ENCODE peak calls at places on chromosome 14, in five cellular contexts. V is colonic mucosa, N is lower lobe of right lung, T is right cardiac atrium, K is endodermal cell. C is an unnamed sample. For H3K4me1, the result is how much of the 10 kb centered on the place peaks cover.

GRCh38 chr14:101088395-101088667 is 184.8 kb upstream of the RTL1 start:
- DNase-seq in V (peak), N (no peak), T (no peak), K (peak), C (no peak)

GRCh38 chr14:100777366-100778077 is 48.4 kb upstream of the MEG3 start:
- DNase-seq in V (no peak), N (no peak), T (no peak), K (no peak), C (no peak)

GRCh38 chr14:98708555-98708954 is 563.4 kb downstream of the BCL11B start:
- DNase-seq in V (no peak), N (no peak), T (no peak), K (no peak), C (no peak)

GRCh38 chr14:71665157-71665556 is 267.1 kb upstream of the RGS6 start:
- DNase-seq in V (no peak), N (no peak), T (no peak), K (no peak), C (peak)

GRCh38 chr14:99289394-99290189 is 17.6 kb upstream of the BCL11B start:
- DNase-seq in V (no peak), N (no peak), T (no peak), K (no peak), C (no peak)

GRCh38 chr14:37232907-37233481 is 35.3 kb downstream of the MIPOL1 start:
- DNase-seq in V (no peak), N (no peak), T (no peak), K (no peak), C (peak)

GRCh38 chr14:76462330-76462729 is 86.4 kb downstream of the ESRRB start:
- DNase-seq in V (no peak), N (no peak), T (no peak), K (no peak), C (no peak)

GRCh38 chr14:46215801-46216200 is 435.8 kb downstream of the RPL10L start:
- DNase-seq in V (no peak), N (no peak), T (no peak), K (no peak), C (no peak)

GRCh38 chr14:21923820-21924219 is 250.2 kb upstream of the OR4E1 start:
- DNase-seq in V (no peak), N (no peak), T (no peak), K (no peak), C (no peak)

GRCh38 chr14:45698462-45699134 is 445.6 kb upstream of the MIS18BP1 start:
- DNase-seq in V (peak), N (no peak), T (no peak), K (no peak), C (peak)

GRCh38 chr14:22303589-22304195 is 285.3 kb downstream of the DAD1 start:
- DNase-seq in V (no peak), N (no peak), T (no peak), K (no peak), C (peak)

DNA sequence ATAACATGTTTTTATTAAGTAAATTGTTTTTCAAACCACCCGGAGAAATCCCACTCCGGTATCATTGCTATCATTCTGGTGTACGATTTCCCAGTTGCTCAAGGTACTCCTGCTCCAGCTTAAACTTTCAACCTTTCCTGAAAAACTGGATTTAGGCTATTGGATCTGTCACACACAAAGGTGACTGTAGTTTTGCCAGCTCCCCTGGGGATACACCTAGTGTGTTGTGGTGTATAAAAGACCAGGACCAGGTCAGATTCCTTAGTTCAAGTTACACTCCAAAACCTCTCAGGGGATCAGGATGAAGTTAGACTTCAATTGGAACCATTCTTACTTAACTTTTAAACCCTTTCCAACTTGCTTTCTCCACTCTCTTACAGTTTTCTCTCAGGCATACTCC is 303.9 kb downstream of the NOVA1 start:
- DNase-seq in V (no peak), N (no peak), T (no peak), K (no peak), C (no peak)
- H3K4me1 ChIP-seq in V (under half), N (under half), T (under half), K (under half), C (under half)

GRCh38 chr14:65228436-65228835 is 126.1 kb upstream of the MAX start:
- DNase-seq in V (no peak), N (no peak), T (no peak), K (no peak), C (no peak)
- H3K4me1 ChIP-seq in V (under half), N (half or more), T (under half), K (under half), C (under half)

DNA sequence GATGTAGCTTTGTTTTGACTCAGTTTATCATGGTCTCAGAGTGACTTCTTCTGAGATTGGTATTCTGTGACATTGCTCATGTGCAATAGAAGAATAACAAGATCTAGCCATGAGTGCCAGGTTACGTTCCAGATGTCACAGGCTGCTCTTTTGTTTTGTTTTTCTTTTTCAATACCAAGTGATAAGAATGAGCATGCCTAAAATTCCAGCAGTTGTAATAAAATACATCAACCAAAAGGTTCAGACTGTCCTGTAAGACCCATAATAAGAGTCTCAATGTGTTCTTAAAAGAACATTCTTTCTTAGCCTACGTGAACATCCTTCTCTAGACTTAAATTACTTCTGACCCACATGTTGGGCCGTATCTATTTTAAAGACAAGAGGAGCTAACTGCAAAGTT is 669.2 kb downstream of the DIO2 start:
- DNase-seq in V (no peak), N (no peak), T (no peak), K (no peak), C (no peak)
- H3K4me1 ChIP-seq in V (under half), N (under half), T (under half), K (under half), C (under half)

GRCh38 chr14:69637503-69638030 is 26.2 kb downstream of the SUSD6 start:
- DNase-seq in V (peak), N (no peak), T (peak), K (no peak), C (peak)
- H3K4me1 ChIP-seq in V (under half), N (half or more), T (under half), K (under half), C (under half)

GRCh38 chr14:54725998-54726397 is 159.1 kb downstream of the SAMD4A start:
- DNase-seq in V (no peak), N (no peak), T (no peak), K (no peak), C (no peak)
- H3K4me1 ChIP-seq in V (under half), N (under half), T (under half), K (under half), C (under half)

GRCh38 chr14:50924236-50924635 is 20.0 kb downstream of the PYGL start:
- DNase-seq in V (no peak), N (no peak), T (no peak), K (no peak), C (no peak)

GRCh38 chr14:50926851-50927386 is 17.4 kb downstream of the PYGL start:
- DNase-seq in V (peak), N (no peak), T (no peak), K (no peak), C (no peak)

GRCh38 chr14:50929506-50929905 is 14.8 kb downstream of the PYGL start:
- DNase-seq in V (no peak), N (no peak), T (no peak), K (no peak), C (no peak)

GRCh38 chr14:50924848-50925247 is 19.4 kb downstream of the PYGL start:
- DNase-seq in V (no peak), N (no peak), T (no peak), K (no peak), C (no peak)

DNA sequence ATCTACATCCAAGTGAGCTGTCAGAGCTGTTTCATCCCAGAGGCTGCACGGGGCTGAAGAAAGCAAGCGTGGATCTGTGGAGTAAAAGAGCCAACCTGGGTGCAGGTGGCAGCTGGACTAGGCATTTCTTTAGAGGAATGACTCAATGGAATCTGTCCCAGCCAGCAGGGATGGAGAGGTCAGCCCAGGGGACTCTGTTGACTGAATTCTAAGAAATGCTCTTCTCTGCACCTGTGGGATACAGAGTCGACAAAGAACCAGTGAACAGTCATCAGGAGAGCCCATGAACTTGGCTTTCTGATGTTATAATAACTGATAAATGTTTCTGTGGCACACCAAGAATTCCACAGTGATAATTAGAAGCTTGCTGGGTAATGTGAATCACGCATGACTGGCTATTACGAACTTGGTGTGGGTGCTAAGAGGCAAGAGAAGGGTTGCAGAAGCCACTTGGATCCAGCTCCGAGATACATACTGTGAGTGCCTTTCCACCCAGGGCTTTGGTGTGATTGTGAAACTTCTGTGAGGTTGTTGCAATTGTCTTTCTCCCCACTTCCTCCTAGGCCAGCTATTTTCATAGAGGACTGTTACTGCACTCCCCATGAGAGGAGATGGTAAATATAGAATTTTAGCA is 16.2 kb downstream of the PYGL start:
- DNase-seq in V (peak), N (no peak), T (no peak), K (no peak), C (peak)
- H3K4me1 ChIP-seq in V (under half), N (under half), T (under half), K (under half), C (under half)

DNA sequence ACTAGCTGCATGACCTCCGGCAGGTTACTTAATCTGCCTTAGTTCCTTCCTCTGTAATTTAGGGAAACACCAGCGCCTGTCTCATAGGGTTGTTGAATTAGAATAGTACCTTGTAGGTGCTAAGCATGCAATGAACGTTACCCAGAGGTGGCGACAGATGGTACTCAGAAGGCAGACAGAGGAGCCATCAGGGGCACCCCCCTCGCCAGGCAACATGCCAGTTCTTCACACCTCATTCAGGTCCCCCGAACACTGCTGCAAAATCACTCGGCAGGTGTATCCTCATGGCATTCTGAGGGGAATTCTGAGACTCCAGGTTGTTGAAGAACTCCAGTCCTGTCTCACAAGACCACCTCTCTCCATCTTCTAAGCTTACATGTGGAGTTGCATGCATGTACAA is 10.1 kb downstream of the ISM2 start:
- DNase-seq in V (no peak), N (no peak), T (no peak), K (no peak), C (no peak)
- H3K4me1 ChIP-seq in V (under half), N (under half), T (under half), K (under half), C (under half)

GRCh38 chr14:61026523-61026922 is 45.5 kb downstream of the SLC38A6 start:
- DNase-seq in V (no peak), N (peak), T (no peak), K (no peak), C (no peak)
- H3K4me1 ChIP-seq in V (under half), N (under half), T (under half), K (under half), C (under half)